ENCODE peak calls at places on chromosomes 7 and 10, in five cellular contexts. X, V, D, C and G are unnamed samples.

GRCh38 chr10:119205926-119206602 is 1.3 kb upstream of the GRK5 start:
- DNase-seq in X (peak), V (peak), D (no peak), C (no peak), G (peak)

GRCh38 chr7:2934211-2934731 is 90.2 kb upstream of the GNA12 start:
- DNase-seq in X (peak), V (no peak), D (no peak), C (no peak), G (no peak)

GRCh38 chr7:106818736-106819135 is 46.3 kb upstream of the PIK3CG start:
- DNase-seq in X (no peak), V (no peak), D (no peak), C (no peak), G (no peak)

GRCh38 chr7:44386139-44386913 is 60.9 kb upstream of the CAMK2B start:
- DNase-seq in X (no peak), V (no peak), D (no peak), C (no peak), G (no peak)

GRCh38 chr7:17741426-17741825 is 198.9 kb downstream of the SNX13 start:
- DNase-seq in X (no peak), V (no peak), D (no peak), C (no peak), G (no peak)

GRCh38 chr7:66757939-66758338 is 17.4 kb downstream of the RABGEF1 start:
- DNase-seq in X (no peak), V (no peak), D (no peak), C (no peak), G (no peak)

GRCh38 chr10:42795701-42796100 is 13.1 kb downstream of the BMS1 start:
- DNase-seq in X (no peak), V (no peak), D (no peak), C (no peak), G (no peak)

GRCh38 chr7:22302951-22303423 is 54.0 kb downstream of the RAPGEF5 start:
- DNase-seq in X (no peak), V (no peak), D (no peak), C (no peak), G (no peak)

GRCh38 chr7:125061776-125062397 is 132.3 kb upstream of the POT1 start:
- DNase-seq in X (no peak), V (no peak), D (no peak), C (no peak), G (no peak)

GRCh38 chr7:39621784-39622411 is 1.5 kb upstream of the RALA start:
- DNase-seq in X (no peak), V (no peak), D (no peak), C (no peak), G (peak)

GRCh38 chr7:112080441-112080840 is 125.8 kb downstream of the DOCK4 start:
- DNase-seq in X (no peak), V (peak), D (no peak), C (peak), G (no peak)

GRCh38 chr10:114876602-114877300 is 55.2 kb downstream of the FHIP2A start:
- DNase-seq in X (peak), V (peak), D (peak), C (peak), G (peak)

GRCh38 chr10:123966896-123967231 is 75.3 kb upstream of the CPXM2 start:
- DNase-seq in X (no peak), V (no peak), D (no peak), C (no peak), G (no peak)

GRCh38 chr10:22505923-22506685 is 160.8 kb downstream of the SPAG6 start:
- DNase-seq in X (no peak), V (no peak), D (no peak), C (no peak), G (no peak)

GRCh38 chr7:66700633-66701131 is 39.9 kb upstream of the RABGEF1 start:
- DNase-seq in X (no peak), V (no peak), D (no peak), C (no peak), G (no peak)

GRCh38 chr10:119991816-119992215 is 99.3 kb downstream of the SEC23IP start:
- DNase-seq in X (no peak), V (no peak), D (no peak), C (no peak), G (no peak)

GRCh38 chr10:95730233-95730632 is 25.7 kb upstream of the ENTPD1 start:
- DNase-seq in X (no peak), V (no peak), D (no peak), C (no peak), G (no peak)

GRCh38 chr10:31017534-31018361 is 13.9 kb downstream of the ZNF438 start:
- DNase-seq in X (no peak), V (no peak), D (no peak), C (no peak), G (no peak)

GRCh38 chr10:78600740-78601139 is 468.0 kb upstream of the ZMIZ1 start:
- DNase-seq in X (no peak), V (no peak), D (no peak), C (no peak), G (no peak)

GRCh38 chr10:78596556-78596955 is 472.2 kb upstream of the ZMIZ1 start:
- DNase-seq in X (no peak), V (no peak), D (no peak), C (no peak), G (no peak)

GRCh38 chr10:78600121-78600665 is 468.6 kb upstream of the ZMIZ1 start:
- DNase-seq in X (no peak), V (no peak), D (no peak), C (no peak), G (no peak)

GRCh38 chr10:78597791-78598555 is 470.8 kb upstream of the ZMIZ1 start:
- DNase-seq in X (no peak), V (no peak), D (no peak), C (no peak), G (no peak)

GRCh38 chr10:78599122-78599853 is 469.5 kb upstream of the ZMIZ1 start:
- DNase-seq in X (no peak), V (no peak), D (no peak), C (no peak), G (no peak)
- TF ChIP-seq ATF2 in X (no peak), V (no peak), D (no peak), C (no peak), G (no peak)

GRCh38 chr10:27258838-27259532 is 18.4 kb upstream of the ACBD5 start:
- DNase-seq in X (peak), V (no peak), D (no peak), C (no peak), G (no peak)
- TF ChIP-seq ATF2 in X (no peak), V (no peak), D (no peak), C (no peak), G (no peak)

GRCh38 chr10:67790534-67791408 is 47.2 kb downstream of the DNAJC12 start:
- DNase-seq in X (no peak), V (no peak), D (no peak), C (no peak), G (peak)
- TF ChIP-seq ATF2 in X (no peak), V (no peak), D (no peak), C (no peak), G (no peak)

DNA sequence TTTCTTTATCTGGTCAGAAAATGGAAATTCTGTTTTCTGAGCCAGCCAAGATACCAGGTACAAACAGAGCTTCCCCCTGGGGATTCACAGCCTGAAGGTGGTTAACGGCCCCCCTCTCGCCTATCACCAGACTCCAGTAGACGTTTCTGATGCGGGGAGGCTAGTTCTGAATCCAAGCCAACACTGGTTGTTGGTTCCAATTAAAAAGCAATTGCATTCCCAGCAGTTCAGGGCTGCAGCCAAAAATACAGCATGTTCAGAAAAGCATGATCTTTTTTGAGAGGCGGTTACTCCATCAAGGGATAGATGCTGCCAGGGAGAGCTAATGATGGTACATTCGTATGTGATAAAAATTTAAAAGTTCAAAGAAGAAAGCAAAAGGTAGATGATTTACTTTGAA is 480.9 kb downstream of the GALNT17 start:
- DNase-seq in X (no peak), V (no peak), D (no peak), C (no peak), G (no peak)
- TF ChIP-seq ATF2 in X (no peak), V (no peak), D (no peak), C (no peak), G (no peak)

GRCh38 chr10:86267286-86268195 is 99.1 kb downstream of the GRID1 start:
- DNase-seq in X (no peak), V (no peak), D (no peak), C (no peak), G (no peak)
- TF ChIP-seq ATF2 in X (no peak), V (no peak), D (no peak), C (no peak), G (no peak)